ENCODE peak calls at places on chromosomes 3 and 15, in seven cellular contexts. M is ovary, G is uterus, E is tibial nerve, C is brain microvascular endothelial cell, K is A549, D is endodermal cell. U is an unnamed sample.

GRCh38 chr15:100073982-100074381 is 267.8 kb downstream of the ADAMTS17 start:
- DNase-seq in C (no peak), K (no peak), D (no peak), M (no peak), E (no peak), G (no peak), U (no peak)

GRCh38 chr15:61146643-61147230 is 82.4 kb downstream of the RORA start:
- DNase-seq in M (no peak), G (no peak), D (peak), E (no peak), K (no peak), C (no peak), U (no peak)

GRCh38 chr3:33577173-33577572 is 137.0 kb upstream of the UBP1 start:
- DNase-seq in D (no peak), E (no peak), G (no peak), M (no peak), C (no peak), K (no peak), U (no peak)

GRCh38 chr3:25372167-25372566 is 55.9 kb upstream of the RARB start:
- DNase-seq in G (no peak), E (no peak), C (no peak), M (no peak), K (no peak), D (no peak), U (no peak)

GRCh38 chr15:35630985-35631384 is 85.0 kb upstream of the DPH6 start:
- DNase-seq in C (no peak), K (no peak), D (no peak), E (no peak), G (no peak), M (no peak), U (no peak)

GRCh38 chr3:61954097-61954528 is 392.7 kb downstream of the PTPRG start:
- DNase-seq in C (peak), E (no peak), D (no peak), G (no peak), K (no peak), M (no peak), U (no peak)

GRCh38 chr3:143433787-143434378 is 314.3 kb downstream of the CHST2 start:
- DNase-seq in K (no peak), D (peak), C (no peak), G (no peak), M (no peak), E (no peak), U (no peak)

GRCh38 chr3:153553605-153553945 is 391.5 kb downstream of the RAP2B start:
- DNase-seq in K (no peak), D (no peak), E (no peak), M (no peak), G (no peak), C (no peak), U (no peak)

GRCh38 chr15:41820791-41821423 is 7.0 kb upstream of the JMJD7 start:
- DNase-seq in M (no peak), E (no peak), G (no peak), K (no peak), D (no peak), C (no peak), U (peak)

GRCh38 chr3:114380233-114380645 is 86.4 kb downstream of the TIGIT start:
- DNase-seq in D (no peak), M (peak), C (peak), G (peak), K (no peak), E (peak), U (peak)

GRCh38 chr15:66046751-66047150 is 177.5 kb downstream of the RAB11A start:
- DNase-seq in K (no peak), G (no peak), E (no peak), D (no peak), M (no peak), C (no peak), U (no peak)
- TF ChIP-seq CTCF in K (peak), G (no peak), E (no peak), D (peak), M (no peak), C (no peak), U (no peak)

DNA sequence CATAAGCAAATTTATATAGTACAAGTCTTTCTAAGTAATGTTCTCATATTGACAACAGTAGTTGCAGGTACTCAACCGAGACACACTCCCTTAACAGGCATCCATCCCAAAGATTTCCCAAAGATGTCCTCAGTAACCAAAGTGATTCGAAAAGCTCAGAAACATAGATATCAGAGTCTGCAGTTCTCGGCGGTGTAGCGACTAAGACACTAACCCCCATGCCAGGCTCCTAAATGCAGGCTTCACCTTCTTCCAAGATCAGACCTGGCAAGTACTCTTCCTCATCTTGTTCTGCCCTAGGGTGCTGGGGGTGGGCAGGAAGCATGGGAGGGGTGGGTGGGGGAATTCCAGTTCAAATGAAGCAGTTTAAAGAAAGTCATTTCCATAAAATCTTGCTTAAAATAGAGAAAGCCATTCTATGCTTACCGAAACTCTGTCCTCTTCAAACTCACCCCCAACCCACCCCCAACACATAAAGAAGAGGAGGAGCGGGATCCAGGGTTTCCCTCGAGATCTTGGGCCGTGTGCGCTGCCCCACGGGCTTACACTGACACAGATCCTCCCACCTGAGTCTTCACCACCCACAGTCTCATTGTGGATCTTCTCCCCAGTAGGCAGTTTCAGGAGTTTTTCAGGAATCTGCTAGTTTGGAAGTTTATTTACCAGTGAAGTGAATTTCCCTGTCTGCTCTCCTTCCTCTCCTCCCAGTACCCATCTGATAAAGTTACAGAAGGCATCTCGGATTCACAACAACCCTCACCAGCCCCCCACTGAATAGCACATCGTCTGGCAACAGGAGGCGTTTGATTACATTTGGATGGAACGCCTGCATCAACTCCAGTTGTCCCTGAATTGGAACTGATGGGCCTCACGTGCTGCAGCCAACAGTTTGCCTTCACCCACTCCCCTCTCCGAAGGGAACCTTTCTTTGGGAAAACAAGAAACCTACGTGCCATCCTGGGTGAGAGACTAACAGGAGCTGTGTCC is 59.1 kb upstream of the BCL6 start:
- DNase-seq in K (no peak), M (no peak), G (no peak), D (no peak), E (no peak), C (no peak), U (no peak)
- H3K27ac ChIP-seq in K (no peak), M (no peak), G (no peak), D (no peak), E (no peak), C (no peak), U (no peak)

GRCh38 chr3:71070497-71071465 is 512.7 kb downstream of the FOXP1 start:
- DNase-seq in D (no peak), G (no peak), E (no peak), C (no peak), K (no peak), M (no peak), U (no peak)

GRCh38 chr3:71072288-71072687 is 511.2 kb downstream of the FOXP1 start:
- DNase-seq in G (no peak), E (no peak), K (no peak), M (no peak), D (no peak), C (no peak), U (no peak)

GRCh38 chr3:71067977-71068376 is 515.6 kb downstream of the FOXP1 start:
- DNase-seq in E (no peak), G (no peak), M (no peak), D (no peak), C (no peak), K (no peak), U (no peak)

GRCh38 chr3:71066849-71067261 is 516.7 kb downstream of the FOXP1 start:
- DNase-seq in E (no peak), C (peak), K (no peak), G (peak), M (no peak), D (no peak), U (no peak)

GRCh38 chr3:71069797-71070196 is 513.7 kb downstream of the FOXP1 start:
- DNase-seq in C (peak), D (peak), K (peak), G (peak), M (peak), E (peak), U (peak)
- TF ChIP-seq CTCF in C (peak), D (peak), K (peak), G (peak), M (peak), E (peak), U (peak)

GRCh38 chr3:78825118-78825857 is 942.5 kb downstream of the ROBO1 start:
- DNase-seq in M (no peak), G (no peak), D (no peak), C (no peak), K (no peak), E (no peak), U (no peak)

GRCh38 chr3:78823434-78823833 is 944.4 kb downstream of the ROBO1 start:
- DNase-seq in G (no peak), D (no peak), M (no peak), E (no peak), K (no peak), C (no peak), U (no peak)

GRCh38 chr3:78822741-78823140 is 945.1 kb downstream of the ROBO1 start:
- DNase-seq in E (no peak), G (no peak), D (no peak), C (no peak), K (no peak), M (no peak), U (no peak)

GRCh38 chr3:78825858-78826215 is 942.0 kb downstream of the ROBO1 start:
- DNase-seq in G (no peak), E (no peak), D (no peak), K (no peak), M (no peak), C (no peak), U (no peak)

DNA sequence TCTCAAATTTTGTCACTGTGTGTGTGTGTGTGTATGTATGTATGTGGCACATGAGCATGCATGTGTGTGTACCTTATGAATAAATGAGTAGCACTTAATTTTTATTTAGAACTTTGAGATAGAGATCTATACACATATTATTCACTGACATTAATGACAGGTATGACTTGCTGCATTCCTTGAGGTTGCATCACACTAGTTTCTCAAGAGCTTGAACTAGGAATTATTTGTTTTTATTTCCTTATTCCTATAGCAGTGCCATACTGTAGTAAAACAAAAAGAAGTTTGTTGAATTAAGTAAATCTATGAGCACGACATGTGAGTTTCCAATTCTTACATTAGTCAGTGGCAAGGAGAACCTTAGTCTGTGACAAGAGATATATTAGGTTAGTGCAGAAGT is 943.9 kb downstream of the ROBO1 start:
- DNase-seq in K (no peak), C (peak), D (no peak), G (no peak), E (no peak), M (no peak), U (no peak)
- H3K27ac ChIP-seq in K (peak), C (no peak), D (no peak), G (no peak), E (no peak), M (no peak), U (no peak)

GRCh38 chr15:70181626-70182255 is 84.0 kb upstream of the TLE3 start:
- DNase-seq in M (no peak), C (no peak), D (no peak), E (no peak), G (no peak), K (no peak), U (no peak)

GRCh38 chr15:70180186-70180875 is 82.6 kb upstream of the TLE3 start:
- DNase-seq in C (no peak), G (no peak), M (no peak), E (no peak), D (no peak), K (no peak), U (no peak)

GRCh38 chr15:70186152-70186551 is 88.4 kb upstream of the TLE3 start:
- DNase-seq in D (peak), C (peak), K (no peak), M (no peak), E (no peak), G (no peak), U (no peak)

GRCh38 chr15:70185251-70185711 is 87.6 kb upstream of the TLE3 start:
- DNase-seq in G (peak), D (no peak), C (no peak), M (no peak), K (no peak), E (no peak), U (no peak)

DNA sequence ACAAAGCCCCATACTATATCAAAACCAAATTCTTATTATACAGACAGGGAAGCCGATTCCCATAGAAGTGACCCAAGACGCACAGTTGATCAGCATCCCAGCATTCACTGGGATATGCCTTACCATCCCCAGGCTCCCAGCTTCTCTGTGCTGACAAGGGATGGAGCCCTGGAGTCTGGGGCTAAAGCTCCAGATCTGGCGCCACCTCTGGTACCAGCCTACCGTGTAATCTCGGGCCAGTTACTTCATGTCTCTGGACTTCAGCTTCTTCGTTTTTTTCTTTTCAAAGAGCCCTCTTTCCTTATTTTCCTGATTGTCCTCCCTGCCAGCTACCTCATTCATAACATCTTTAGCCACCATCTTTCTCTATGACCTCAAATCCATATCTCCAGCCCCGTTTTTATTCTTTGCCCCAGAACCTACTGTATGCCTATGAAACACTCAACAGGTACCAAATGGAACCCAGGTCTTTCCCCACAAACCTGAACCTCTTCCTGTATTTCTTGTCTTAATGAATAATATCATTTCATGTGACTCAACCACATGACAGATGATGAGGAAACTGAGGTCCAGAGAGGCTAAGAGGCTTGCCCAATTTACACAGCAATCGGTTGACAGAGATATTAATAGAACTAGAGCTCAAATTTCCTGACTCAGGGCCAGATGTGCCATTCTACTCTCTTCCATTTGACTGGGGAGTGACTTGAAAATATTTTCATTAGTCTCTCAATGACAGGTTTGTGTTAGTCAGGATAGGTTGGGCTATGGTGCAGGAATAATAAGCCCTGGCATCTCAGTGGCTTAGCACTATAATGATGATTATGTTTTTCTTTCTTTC is 85.4 kb upstream of the TLE3 start:
- DNase-seq in D (peak), G (no peak), E (no peak), C (no peak), K (peak), M (no peak), U (no peak)
- TF ChIP-seq CTCF in D (peak), G (no peak), E (no peak), C (no peak), K (peak), M (no peak), U (no peak)

DNA sequence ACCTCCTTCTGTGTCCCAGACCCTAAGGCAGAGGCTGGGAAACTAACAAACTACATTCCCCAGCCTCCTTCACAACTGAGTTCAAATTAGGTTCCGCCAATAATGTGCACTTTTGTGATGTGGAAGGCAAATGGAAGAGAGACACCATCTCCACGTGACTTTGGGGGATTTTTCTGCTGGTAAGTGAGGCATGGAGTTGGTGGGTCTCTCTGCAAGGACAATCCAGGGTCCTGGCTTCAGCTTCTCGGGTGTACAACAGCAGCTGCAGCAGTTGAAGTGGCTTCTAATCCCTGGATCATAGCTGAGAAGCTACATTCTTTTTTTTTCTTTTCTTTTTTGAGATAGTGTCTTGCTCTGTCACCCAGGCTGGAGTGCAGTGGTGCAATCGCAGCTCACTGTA is 58.9 kb upstream of the GATA2 start:
- DNase-seq in M (no peak), C (no peak), D (no peak), E (no peak), G (no peak), K (no peak), U (no peak)
- H3K27ac ChIP-seq in M (no peak), C (no peak), D (no peak), E (no peak), G (no peak), K (no peak), U (no peak)

DNA sequence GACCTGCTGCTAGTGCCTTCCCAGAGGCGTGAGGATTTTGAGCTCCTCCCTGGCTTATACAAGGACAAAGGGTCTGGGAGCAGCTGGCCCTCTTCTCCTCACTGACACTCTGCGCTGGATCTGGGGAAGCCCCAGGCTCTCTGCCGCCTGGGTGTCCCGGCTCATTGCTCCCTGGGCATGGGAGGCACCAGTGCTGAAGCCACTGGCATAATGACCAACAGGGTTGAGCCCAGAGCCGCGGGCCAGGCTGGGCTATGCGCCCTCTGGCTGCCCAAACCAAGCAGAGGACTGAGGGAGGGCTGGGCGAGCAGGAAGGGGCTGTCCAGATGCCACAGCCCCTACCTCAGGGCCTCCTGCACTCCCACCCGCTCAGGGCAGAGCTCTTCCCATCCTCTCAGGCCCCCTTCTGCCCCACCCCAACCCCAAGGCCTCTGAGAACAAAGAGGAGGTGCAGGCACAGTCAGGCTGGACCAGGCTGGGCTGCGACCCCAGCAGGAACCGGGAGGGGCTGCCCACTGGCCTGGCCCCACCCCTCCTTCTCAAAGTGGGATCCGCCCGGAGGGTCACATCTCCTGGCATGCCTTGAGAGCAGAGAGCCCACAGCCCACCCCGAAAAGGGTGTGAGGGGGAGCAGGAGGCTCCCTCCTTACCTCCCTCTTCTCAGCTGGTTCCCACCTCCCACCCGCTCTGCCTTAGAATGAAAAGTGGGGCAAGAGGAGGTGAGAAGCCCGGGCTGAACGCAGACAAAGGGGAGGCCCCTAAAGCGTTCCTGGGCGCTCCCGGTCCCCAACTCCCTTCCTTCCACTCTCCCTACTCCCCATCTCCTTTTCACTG is 1.5 kb downstream of the LINGO1 start:
- DNase-seq in E (no peak), D (peak), G (no peak), C (no peak), M (no peak), K (no peak), U (peak)
- TF ChIP-seq CTCF in E (no peak), D (peak), G (no peak), C (peak), M (no peak), K (peak), U (no peak)

DNA sequence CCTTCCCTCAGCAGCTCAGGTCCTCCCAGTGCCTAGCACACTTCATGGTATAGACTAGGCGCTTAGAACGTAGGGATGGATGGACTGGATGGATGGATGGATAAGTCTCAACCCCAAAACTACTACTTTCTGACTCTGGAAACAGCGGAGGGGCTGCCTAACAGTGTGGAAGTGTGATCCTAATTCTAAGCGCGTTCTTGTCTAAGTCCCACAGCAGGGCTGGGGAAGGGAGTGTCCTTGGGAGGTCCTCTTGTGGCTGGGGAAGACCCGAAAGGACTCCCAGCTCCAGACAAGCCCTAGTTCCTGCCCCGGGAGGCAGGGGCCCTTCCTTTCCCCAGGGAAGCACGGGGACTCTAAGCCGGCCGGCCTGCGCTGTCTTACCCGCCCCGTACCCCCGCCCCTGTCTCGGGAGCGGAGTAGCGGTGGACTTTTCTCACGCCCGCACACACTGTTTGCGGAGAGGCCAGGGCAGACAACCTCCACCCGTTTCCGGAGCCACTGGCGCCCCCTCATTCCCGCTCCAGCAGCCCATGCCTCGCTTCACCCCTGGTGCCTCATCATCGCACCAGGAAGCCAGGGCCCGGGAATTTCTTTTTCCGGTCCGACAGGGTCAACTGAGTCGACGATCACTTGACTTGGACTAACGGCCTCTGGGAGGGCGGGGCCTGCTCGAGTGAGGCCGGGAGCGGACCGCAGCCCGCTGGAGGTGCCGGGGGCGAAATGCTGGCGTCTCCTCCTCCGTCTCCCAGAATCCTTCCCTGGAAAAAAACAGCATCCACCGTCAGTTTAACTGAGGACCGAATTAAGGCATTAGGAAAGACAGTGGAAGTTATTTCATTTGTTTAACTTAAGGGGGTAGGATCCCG is 133.3 kb downstream of the TBC1D2B start:
- DNase-seq in D (peak), M (peak), E (peak), C (peak), G (peak), K (no peak), U (peak)
- H3K27ac ChIP-seq in D (no peak), M (peak), E (peak), C (peak), G (peak), K (no peak), U (peak)

U was measured in body of pancreas.